ENCODE peak calls at places on chromosomes 2 and 18, in five cellular contexts. O, Z, L, A and V are unnamed samples.

GRCh38 chr2:130836501-130837174 is at the start of gene ARHGEF4:
- DNase-seq in A (no peak), O (no peak), L (no peak), Z (no peak), V (no peak)

GRCh38 chr2:118186858-118187254 is 98.6 kb downstream of the INSIG2 start:
- DNase-seq in L (no peak), Z (no peak), A (no peak), O (no peak), V (no peak)

GRCh38 chr2:241734467-241735208 is at the start of gene D2HGDH:
- DNase-seq in L (peak), Z (peak), O (peak), A (peak), V (peak)

GRCh38 chr2:64238799-64239198 is 94.6 kb upstream of the PELI1 start:
- DNase-seq in Z (no peak), A (no peak), O (no peak), L (no peak), V (no peak)

GRCh38 chr2:98419977-98420725 is 24.5 kb upstream of the INPP4A start:
- DNase-seq in L (no peak), A (no peak), O (no peak), Z (peak), V (no peak)

GRCh38 chr2:113965644-113966043 is 75.8 kb downstream of the ACTR3 start:
- DNase-seq in O (no peak), L (no peak), A (peak), Z (peak), V (no peak)

GRCh38 chr2:11753452-11753885 is 7.0 kb downstream of the LPIN1 start:
- DNase-seq in Z (peak), L (no peak), A (peak), O (peak), V (no peak)

GRCh38 chr18:7817596-7817995 is 250.5 kb downstream of the PTPRM start:
- DNase-seq in Z (no peak), O (no peak), A (no peak), L (no peak), V (no peak)

GRCh38 chr18:60466671-60467070 is 94.1 kb upstream of the MC4R start:
- DNase-seq in O (no peak), A (no peak), L (no peak), Z (no peak), V (no peak)

GRCh38 chr2:88857274-88857741 is 165.8 kb downstream of the RPIA start:
- DNase-seq in A (no peak), Z (no peak), L (no peak), O (no peak), V (no peak)

GRCh38 chr18:57801379-57802165 is 1.5 kb downstream of the ATP8B1 start:
- DNase-seq in Z (peak), L (no peak), A (no peak), O (no peak), V (no peak)

GRCh38 chr2:105865222-105865913 is 120.7 kb downstream of the NCK2 start:
- DNase-seq in Z (no peak), O (no peak), L (no peak), A (no peak), V (no peak)

GRCh38 chr2:173713904-173714555 is 251.1 kb downstream of the SP3 start:
- DNase-seq in A (no peak), O (no peak), L (no peak), Z (no peak), V (no peak)

GRCh38 chr2:121386707-121387106 is 101.7 kb upstream of the TFCP2L1 start:
- DNase-seq in Z (no peak), A (no peak), L (no peak), O (no peak), V (no peak)

GRCh38 chr2:32622570-32623310 is 5.1 kb upstream of the TTC27 start:
- DNase-seq in Z (no peak), O (no peak), A (no peak), L (no peak), V (no peak)

GRCh38 chr2:150327546-150328495 is 159.6 kb downstream of the RND3 start:
- DNase-seq in Z (no peak), A (no peak), L (no peak), O (no peak), V (no peak)

GRCh38 chr2:195837987-195838386 is 181.0 kb downstream of the SLC39A10 start:
- DNase-seq in O (no peak), Z (no peak), A (no peak), L (no peak), V (no peak)

GRCh38 chr2:191404568-191404991 is 159.4 kb downstream of the MYO1B start:
- DNase-seq in A (no peak), Z (no peak), L (no peak), O (no peak), V (peak)

GRCh38 chr2:145789636-145790035 is 1269.7 kb upstream of the ZEB2 start:
- DNase-seq in Z (no peak), O (no peak), L (no peak), A (no peak), V (no peak)

GRCh38 chr18:13878858-13879257 is 36.5 kb downstream of the MC2R start:
- DNase-seq in O (no peak), L (no peak), A (no peak), Z (no peak), V (no peak)

GRCh38 chr2:239819974-239820555 is 205.1 kb downstream of the NDUFA10 start:
- DNase-seq in Z (no peak), A (no peak), O (no peak), L (no peak), V (no peak)

GRCh38 chr18:11146238-11146946 is 3.0 kb downstream of the PIEZO2 start:
- DNase-seq in L (no peak), Z (no peak), O (no peak), A (no peak), V (no peak)